ENCODE peak calls at places on chromosomes 1 and 21, in six cellular contexts. One of them, this sample, is unnamed.

GRCh38 chr1:27872802-27873665 is 690 bp downstream of the THEMIS2 start:
- DNase-seq in cardiac muscle cell: peak
- DNase-seq in fibroblast of villous mesenchyme: peak
- DNase-seq in GM10248: no peak
- DNase-seq in AG09309: no peak
- DNase-seq in CD8-positive, alpha-beta T cell: peak
- DNase-seq in this sample: no peak

GRCh38 chr1:236736761-236737160 is 50.5 kb downstream of the ACTN2 start:
- DNase-seq in cardiac muscle cell: no peak
- DNase-seq in fibroblast of villous mesenchyme: no peak
- DNase-seq in GM10248: no peak
- DNase-seq in AG09309: no peak
- DNase-seq in CD8-positive, alpha-beta T cell: no peak
- DNase-seq in this sample: no peak

GRCh38 chr1:171500803-171501202 is 15.5 kb downstream of the PRRC2C start:
- DNase-seq in cardiac muscle cell: no peak
- DNase-seq in fibroblast of villous mesenchyme: no peak
- DNase-seq in GM10248: no peak
- DNase-seq in AG09309: no peak
- DNase-seq in CD8-positive, alpha-beta T cell: no peak
- DNase-seq in this sample: no peak

GRCh38 chr1:214683596-214683995 is 80.6 kb downstream of the CENPF start:
- DNase-seq in cardiac muscle cell: no peak
- DNase-seq in fibroblast of villous mesenchyme: no peak
- DNase-seq in GM10248: no peak
- DNase-seq in AG09309: no peak
- DNase-seq in CD8-positive, alpha-beta T cell: no peak
- DNase-seq in this sample: no peak

GRCh38 chr1:20498116-20498515 is 9.8 kb downstream of the MUL1 start:
- DNase-seq in cardiac muscle cell: no peak
- DNase-seq in fibroblast of villous mesenchyme: no peak
- DNase-seq in GM10248: no peak
- DNase-seq in AG09309: no peak
- DNase-seq in CD8-positive, alpha-beta T cell: no peak
- DNase-seq in this sample: no peak

GRCh38 chr1:97712980-97713379 is 207.9 kb downstream of the DPYD start:
- DNase-seq in cardiac muscle cell: no peak
- DNase-seq in fibroblast of villous mesenchyme: no peak
- DNase-seq in GM10248: no peak
- DNase-seq in AG09309: no peak
- DNase-seq in CD8-positive, alpha-beta T cell: no peak
- DNase-seq in this sample: no peak

GRCh38 chr1:32247983-32248889 is 1.2 kb downstream of the FAM167B start:
- DNase-seq in cardiac muscle cell: peak
- DNase-seq in fibroblast of villous mesenchyme: peak
- DNase-seq in GM10248: peak
- DNase-seq in AG09309: no peak
- DNase-seq in CD8-positive, alpha-beta T cell: peak
- DNase-seq in this sample: peak

GRCh38 chr1:186424539-186424938 is 36.4 kb downstream of the PDC start:
- DNase-seq in cardiac muscle cell: no peak
- DNase-seq in fibroblast of villous mesenchyme: peak
- DNase-seq in GM10248: no peak
- DNase-seq in AG09309: no peak
- DNase-seq in CD8-positive, alpha-beta T cell: no peak
- DNase-seq in this sample: no peak

GRCh38 chr1:162856260-162856659 is 4.7 kb downstream of the CCDC190 start:
- DNase-seq in cardiac muscle cell: no peak
- DNase-seq in fibroblast of villous mesenchyme: peak
- DNase-seq in GM10248: no peak
- DNase-seq in AG09309: peak
- DNase-seq in CD8-positive, alpha-beta T cell: no peak
- DNase-seq in this sample: no peak

GRCh38 chr1:210700511-210700910 is 371.8 kb downstream of the HHAT start:
- DNase-seq in cardiac muscle cell: no peak
- DNase-seq in fibroblast of villous mesenchyme: peak
- DNase-seq in GM10248: no peak
- DNase-seq in AG09309: no peak
- DNase-seq in CD8-positive, alpha-beta T cell: no peak
- DNase-seq in this sample: no peak

GRCh38 chr1:207240325-207241095 is 81.0 kb upstream of the CD55 start:
- DNase-seq in cardiac muscle cell: no peak
- DNase-seq in fibroblast of villous mesenchyme: peak
- DNase-seq in GM10248: no peak
- DNase-seq in AG09309: no peak
- DNase-seq in CD8-positive, alpha-beta T cell: no peak
- DNase-seq in this sample: no peak

GRCh38 chr21:31554511-31555022 is 104.9 kb upstream of the SOD1 start:
- DNase-seq in cardiac muscle cell: no peak
- DNase-seq in fibroblast of villous mesenchyme: no peak
- DNase-seq in GM10248: peak
- DNase-seq in AG09309: no peak
- DNase-seq in CD8-positive, alpha-beta T cell: peak
- DNase-seq in this sample: no peak

GRCh38 chr21:31665397-31665796 is 5.9 kb downstream of the SOD1 start:
- DNase-seq in cardiac muscle cell: no peak
- DNase-seq in fibroblast of villous mesenchyme: no peak
- DNase-seq in GM10248: no peak
- DNase-seq in AG09309: no peak
- DNase-seq in CD8-positive, alpha-beta T cell: no peak
- DNase-seq in this sample: no peak

GRCh38 chr1:38039386-38039933 is 7.1 kb downstream of the POU3F1 start:
- DNase-seq in cardiac muscle cell: no peak
- DNase-seq in fibroblast of villous mesenchyme: no peak
- DNase-seq in GM10248: no peak
- DNase-seq in AG09309: no peak
- DNase-seq in CD8-positive, alpha-beta T cell: no peak
- DNase-seq in this sample: no peak

GRCh38 chr1:240031414-240031813 is 60.3 kb upstream of the FMN2 start:
- DNase-seq in cardiac muscle cell: no peak
- DNase-seq in fibroblast of villous mesenchyme: peak
- DNase-seq in GM10248: no peak
- DNase-seq in AG09309: peak
- DNase-seq in CD8-positive, alpha-beta T cell: no peak
- DNase-seq in this sample: no peak

GRCh38 chr1:101233495-101233894 is 3.3 kb upstream of the S1PR1 start:
- DNase-seq in cardiac muscle cell: no peak
- DNase-seq in fibroblast of villous mesenchyme: no peak
- DNase-seq in GM10248: no peak
- DNase-seq in AG09309: no peak
- DNase-seq in CD8-positive, alpha-beta T cell: no peak
- DNase-seq in this sample: no peak

GRCh38 chr1:48422009-48422408 is 50.0 kb downstream of the SPATA6 start:
- DNase-seq in cardiac muscle cell: no peak
- DNase-seq in fibroblast of villous mesenchyme: no peak
- DNase-seq in GM10248: no peak
- DNase-seq in AG09309: no peak
- DNase-seq in CD8-positive, alpha-beta T cell: no peak
- DNase-seq in this sample: no peak

GRCh38 chr1:163090321-163090945 is 21.3 kb downstream of the RGS4 start:
- DNase-seq in cardiac muscle cell: no peak
- DNase-seq in fibroblast of villous mesenchyme: peak
- DNase-seq in GM10248: no peak
- DNase-seq in AG09309: no peak
- DNase-seq in CD8-positive, alpha-beta T cell: no peak
- DNase-seq in this sample: no peak

GRCh38 chr1:40876891-40877290 is 14.7 kb upstream of the CITED4 start:
- DNase-seq in cardiac muscle cell: no peak
- DNase-seq in fibroblast of villous mesenchyme: peak
- DNase-seq in GM10248: no peak
- DNase-seq in AG09309: no peak
- DNase-seq in CD8-positive, alpha-beta T cell: no peak
- DNase-seq in this sample: no peak

GRCh38 chr1:190172636-190173410 is 304.8 kb downstream of the BRINP3 start:
- DNase-seq in cardiac muscle cell: no peak
- DNase-seq in fibroblast of villous mesenchyme: no peak
- DNase-seq in GM10248: no peak
- DNase-seq in AG09309: no peak
- DNase-seq in CD8-positive, alpha-beta T cell: no peak
- DNase-seq in this sample: no peak

GRCh38 chr1:51924455-51924854 is 45.9 kb upstream of the NRDC start:
- DNase-seq in cardiac muscle cell: no peak
- DNase-seq in fibroblast of villous mesenchyme: no peak
- DNase-seq in GM10248: no peak
- DNase-seq in AG09309: no peak
- DNase-seq in CD8-positive, alpha-beta T cell: no peak
- DNase-seq in this sample: no peak

GRCh38 chr1:22749919-22750670 is 39.5 kb downstream of the EPHB2 start:
- DNase-seq in cardiac muscle cell: peak
- DNase-seq in fibroblast of villous mesenchyme: peak
- DNase-seq in GM10248: no peak
- DNase-seq in AG09309: peak
- DNase-seq in CD8-positive, alpha-beta T cell: no peak
- DNase-seq in this sample: no peak

GRCh38 chr1:36656271-36656670 is 173.6 kb upstream of the CSF3R start:
- DNase-seq in cardiac muscle cell: no peak
- DNase-seq in fibroblast of villous mesenchyme: no peak
- DNase-seq in GM10248: no peak
- DNase-seq in AG09309: no peak
- DNase-seq in CD8-positive, alpha-beta T cell: no peak
- DNase-seq in this sample: no peak

GRCh38 chr1:182457844-182458243 is 7.9 kb downstream of the RGSL1 start:
- DNase-seq in cardiac muscle cell: no peak
- DNase-seq in fibroblast of villous mesenchyme: no peak
- DNase-seq in GM10248: no peak
- DNase-seq in AG09309: no peak
- DNase-seq in CD8-positive, alpha-beta T cell: no peak
- DNase-seq in this sample: no peak

GRCh38 chr1:32886012-32886827 is at the start of gene HPCA:
- DNase-seq in cardiac muscle cell: peak
- DNase-seq in fibroblast of villous mesenchyme: peak
- DNase-seq in GM10248: peak
- DNase-seq in AG09309: no peak
- DNase-seq in CD8-positive, alpha-beta T cell: peak
- DNase-seq in this sample: peak

GRCh38 chr21:25898671-25899070 is 163.9 kb downstream of the GABPA start:
- DNase-seq in cardiac muscle cell: no peak
- DNase-seq in fibroblast of villous mesenchyme: peak
- DNase-seq in GM10248: no peak
- DNase-seq in AG09309: no peak
- DNase-seq in CD8-positive, alpha-beta T cell: no peak
- DNase-seq in this sample: no peak

GRCh38 chr1:44012941-44013609 is 18.2 kb downstream of the SLC6A9 start:
- DNase-seq in cardiac muscle cell: no peak
- DNase-seq in fibroblast of villous mesenchyme: no peak
- DNase-seq in GM10248: no peak
- DNase-seq in AG09309: no peak
- DNase-seq in CD8-positive, alpha-beta T cell: no peak
- DNase-seq in this sample: no peak

GRCh38 chr1:212244441-212244840 is 40.8 kb upstream of the PPP2R5A start:
- DNase-seq in cardiac muscle cell: no peak
- DNase-seq in fibroblast of villous mesenchyme: no peak
- DNase-seq in GM10248: no peak
- DNase-seq in AG09309: no peak
- DNase-seq in CD8-positive, alpha-beta T cell: no peak
- DNase-seq in this sample: no peak

GRCh38 chr1:212238552-212238951 is 46.7 kb upstream of the PPP2R5A start:
- DNase-seq in cardiac muscle cell: no peak
- DNase-seq in fibroblast of villous mesenchyme: no peak
- DNase-seq in GM10248: no peak
- DNase-seq in AG09309: no peak
- DNase-seq in CD8-positive, alpha-beta T cell: no peak
- DNase-seq in this sample: no peak

GRCh38 chr1:212242985-212243308 is 42.3 kb upstream of the PPP2R5A start:
- DNase-seq in cardiac muscle cell: no peak
- DNase-seq in fibroblast of villous mesenchyme: no peak
- DNase-seq in GM10248: no peak
- DNase-seq in AG09309: no peak
- DNase-seq in CD8-positive, alpha-beta T cell: no peak
- DNase-seq in this sample: no peak

GRCh38 chr1:212242288-212242984 is 42.8 kb upstream of the PPP2R5A start:
- DNase-seq in cardiac muscle cell: no peak
- DNase-seq in fibroblast of villous mesenchyme: no peak
- DNase-seq in GM10248: no peak
- DNase-seq in AG09309: no peak
- DNase-seq in CD8-positive, alpha-beta T cell: no peak
- DNase-seq in this sample: no peak

GRCh38 chr1:212241445-212242287 is 43.5 kb upstream of the PPP2R5A start:
- DNase-seq in cardiac muscle cell: no peak
- DNase-seq in fibroblast of villous mesenchyme: no peak
- DNase-seq in GM10248: no peak
- DNase-seq in AG09309: no peak
- DNase-seq in CD8-positive, alpha-beta T cell: no peak
- DNase-seq in this sample: no peak
- TF ChIP-seq CTCF in cardiac muscle cell: no peak
- TF ChIP-seq CTCF in fibroblast of villous mesenchyme: no peak
- TF ChIP-seq CTCF in GM10248: no peak
- TF ChIP-seq CTCF in AG09309: no peak
- TF ChIP-seq CTCF in CD8-positive, alpha-beta T cell: no peak
- TF ChIP-seq CTCF in this sample: no peak

DNA sequence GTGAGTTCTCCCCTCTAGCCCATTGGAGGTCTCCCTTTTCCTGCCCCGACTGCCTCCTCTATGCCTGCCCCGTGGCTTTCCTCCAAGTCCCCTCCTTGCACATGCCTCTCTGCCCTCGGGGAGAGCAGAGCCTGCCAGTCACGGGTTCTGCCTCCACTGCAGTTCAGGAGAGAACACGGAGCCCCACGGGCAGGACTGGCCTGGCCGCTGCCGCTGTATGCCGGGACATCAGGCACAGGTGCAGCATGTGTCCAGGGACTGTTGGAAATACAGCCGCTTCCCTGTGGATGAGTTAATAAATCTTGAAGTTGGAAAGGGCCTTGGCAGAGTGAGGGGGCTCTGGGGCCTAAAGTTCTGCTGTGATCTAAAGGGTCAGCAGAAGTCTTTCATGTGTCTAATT is 676.6 kb downstream of the MATN1 start:
- DNase-seq in cardiac muscle cell: no peak
- DNase-seq in fibroblast of villous mesenchyme: no peak
- DNase-seq in GM10248: no peak
- DNase-seq in AG09309: no peak
- DNase-seq in CD8-positive, alpha-beta T cell: no peak
- DNase-seq in this sample: no peak
- TF ChIP-seq CTCF in cardiac muscle cell: no peak
- TF ChIP-seq CTCF in fibroblast of villous mesenchyme: no peak
- TF ChIP-seq CTCF in GM10248: no peak
- TF ChIP-seq CTCF in AG09309: no peak
- TF ChIP-seq CTCF in CD8-positive, alpha-beta T cell: no peak
- TF ChIP-seq CTCF in this sample: no peak

DNA sequence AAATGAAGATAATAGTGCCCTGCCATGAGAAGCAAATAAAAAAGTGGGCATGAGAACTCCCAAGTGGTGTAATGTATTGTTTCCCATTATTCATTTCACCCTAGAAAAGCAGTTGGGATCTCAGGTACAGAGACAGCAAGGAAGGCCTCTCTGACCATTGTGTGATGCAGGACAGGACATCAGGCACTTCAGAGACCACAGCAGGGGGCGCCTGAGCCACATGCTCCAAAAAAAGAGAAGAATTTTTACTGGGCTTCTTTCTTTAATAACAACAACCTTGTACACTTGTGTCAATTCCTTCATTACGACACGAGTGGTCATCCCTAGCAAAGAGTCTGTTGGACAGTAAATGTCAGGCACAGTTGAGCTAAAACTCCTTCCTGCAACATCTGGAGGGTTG is 533.3 kb downstream of the OMA1 start:
- DNase-seq in cardiac muscle cell: no peak
- DNase-seq in fibroblast of villous mesenchyme: no peak
- DNase-seq in GM10248: no peak
- DNase-seq in AG09309: no peak
- DNase-seq in CD8-positive, alpha-beta T cell: no peak
- DNase-seq in this sample: no peak
- TF ChIP-seq CTCF in cardiac muscle cell: no peak
- TF ChIP-seq CTCF in fibroblast of villous mesenchyme: peak
- TF ChIP-seq CTCF in GM10248: peak
- TF ChIP-seq CTCF in AG09309: no peak
- TF ChIP-seq CTCF in CD8-positive, alpha-beta T cell: no peak
- TF ChIP-seq CTCF in this sample: peak

GRCh38 chr21:36694593-36695282 is 4.2 kb upstream of the SIM2 start:
- DNase-seq in cardiac muscle cell: no peak
- DNase-seq in fibroblast of villous mesenchyme: no peak
- DNase-seq in GM10248: peak
- DNase-seq in AG09309: no peak
- DNase-seq in CD8-positive, alpha-beta T cell: no peak
- DNase-seq in this sample: no peak
- TF ChIP-seq CTCF in cardiac muscle cell: no peak
- TF ChIP-seq CTCF in fibroblast of villous mesenchyme: no peak
- TF ChIP-seq CTCF in GM10248: no peak
- TF ChIP-seq CTCF in AG09309: no peak
- TF ChIP-seq CTCF in CD8-positive, alpha-beta T cell: no peak
- TF ChIP-seq CTCF in this sample: no peak